ENCODE peak calls at places on chromosomes 3 and 15, in eight cellular contexts. G, P, Y, K, F, W, E and L are unnamed samples.

GRCh38 chr15:59174846-59175831 is 31.5 kb upstream of the LDHAL6B start:
- DNase-seq in E (no peak), K (peak), P (peak), W (peak), F (no peak), G (peak), Y (no peak), L (peak)

GRCh38 chr3:177764377-177764912 is 567.2 kb upstream of the TBL1XR1 start:
- DNase-seq in K (no peak), P (no peak), G (no peak), F (no peak), E (no peak), W (no peak), Y (no peak), L (no peak)

GRCh38 chr15:39460748-39461147 is 120.1 kb upstream of the THBS1 start:
- DNase-seq in W (no peak), G (no peak), P (no peak), K (no peak), E (no peak), F (no peak), Y (no peak), L (no peak)

GRCh38 chr15:57923311-57923710 is 142.2 kb downstream of the ALDH1A2 start:
- DNase-seq in E (no peak), W (no peak), K (no peak), Y (no peak), G (no peak), P (no peak), F (no peak), L (no peak)

GRCh38 chr15:96177279-96177678 is 153.2 kb upstream of the NR2F2 start:
- DNase-seq in P (no peak), Y (no peak), F (no peak), E (no peak), W (no peak), K (no peak), G (no peak), L (no peak)

GRCh38 chr15:81497226-81497625 is 123.2 kb upstream of the TMC3 start:
- DNase-seq in P (no peak), W (no peak), K (no peak), E (no peak), F (no peak), Y (no peak), G (no peak), L (no peak)

GRCh38 chr3:158160958-158161357 is 51.1 kb downstream of the RSRC1 start:
- DNase-seq in G (no peak), P (no peak), E (no peak), K (no peak), W (no peak), Y (no peak), F (no peak), L (no peak)

GRCh38 chr3:42226470-42227425 is 39.2 kb downstream of the CCK start:
- DNase-seq in W (no peak), P (no peak), Y (no peak), E (no peak), G (no peak), K (no peak), F (no peak), L (no peak)

GRCh38 chr3:69524826-69525225 is 138.9 kb upstream of the FRMD4B start:
- DNase-seq in Y (no peak), W (no peak), E (no peak), F (no peak), P (no peak), G (no peak), K (no peak), L (no peak)

GRCh38 chr3:4898454-4899313 is 80.6 kb upstream of the BHLHE40 start:
- DNase-seq in E (no peak), Y (no peak), G (no peak), P (no peak), F (no peak), W (no peak), K (peak), L (no peak)

GRCh38 chr15:34644061-34644460 is 60.6 kb upstream of the GOLGA8B start:
- DNase-seq in Y (no peak), E (no peak), F (no peak), K (no peak), P (no peak), G (no peak), W (no peak), L (no peak)

GRCh38 chr3:114879059-114880031 is 267.7 kb downstream of the ZBTB20 start:
- DNase-seq in G (no peak), E (no peak), Y (no peak), P (no peak), K (no peak), W (no peak), F (no peak), L (no peak)

GRCh38 chr15:74958320-74958907 is 1.8 kb upstream of the RPP25 start:
- DNase-seq in F (no peak), W (peak), G (no peak), Y (peak), P (no peak), K (no peak), E (no peak), L (no peak)